ENCODE peak calls at places on chromosomes 5 and 9, in nine cellular contexts. E, C, X, P, L, Q, T, H and S are unnamed samples.

GRCh38 chr9:70987986-70988385 is 133.4 kb downstream of the TRPM3 start:
- DNase-seq in E (peak), C (no peak), X (no peak), P (no peak), L (no peak), Q (no peak), T (no peak), H (peak), S (no peak)

GRCh38 chr5:9479361-9479760 is 66.5 kb downstream of the SEMA5A start:
- DNase-seq in E (peak), C (no peak), X (no peak), P (no peak), L (no peak), Q (no peak), T (no peak), H (no peak), S (no peak)

GRCh38 chr5:168291961-168292782 is 727 bp downstream of the WWC1 start:
- DNase-seq in E (no peak), C (no peak), X (no peak), P (no peak), L (peak), Q (peak), T (no peak), H (no peak), S (peak)

GRCh38 chr9:134633362-134634142 is 8.1 kb upstream of the COL5A1 start:
- DNase-seq in E (no peak), C (no peak), X (no peak), P (no peak), L (no peak), Q (no peak), T (no peak), H (no peak), S (peak)

GRCh38 chr9:94084314-94084713 is at the start of gene PTPDC1:
- DNase-seq in E (no peak), C (no peak), X (no peak), P (no peak), L (no peak), Q (no peak), T (no peak), H (no peak), S (no peak)

GRCh38 chr9:93161801-93162635 is 21.9 kb upstream of the WNK2 start:
- DNase-seq in E (no peak), C (no peak), X (no peak), P (no peak), L (no peak), Q (no peak), T (no peak), H (no peak), S (no peak)

GRCh38 chr9:88387035-88387732 is 1.1 kb upstream of the SPIN1 start:
- DNase-seq in E (no peak), C (no peak), X (no peak), P (peak), L (peak), Q (peak), T (no peak), H (no peak), S (peak)

GRCh38 chr9:2017459-2018161 is 2.5 kb downstream of the SMARCA2 start:
- DNase-seq in E (peak), C (peak), X (peak), P (peak), L (peak), Q (peak), T (peak), H (no peak), S (peak)

GRCh38 chr5:78527054-78527884 is 121.3 kb downstream of the LHFPL2 start:
- DNase-seq in E (peak), C (no peak), X (no peak), P (no peak), L (no peak), Q (no peak), T (no peak), H (no peak), S (no peak)

GRCh38 chr9:110842169-110842568 is 173.6 kb downstream of the MUSK start:
- DNase-seq in E (no peak), C (no peak), X (no peak), P (no peak), L (no peak), Q (no peak), T (no peak), H (no peak), S (no peak)

GRCh38 chr9:86166546-86166945 is 67.2 kb upstream of the GOLM1 start:
- DNase-seq in E (no peak), C (no peak), X (no peak), P (no peak), L (no peak), Q (no peak), T (no peak), H (no peak), S (no peak)

GRCh38 chr9:127884976-127885490 is 7.6 kb upstream of the AK1 start:
- DNase-seq in E (no peak), C (no peak), X (no peak), P (no peak), L (no peak), Q (no peak), T (no peak), H (no peak), S (no peak)

GRCh38 chr5:126561908-126562307 is 33.1 kb downstream of the ALDH7A1 start:
- DNase-seq in E (no peak), C (no peak), X (no peak), P (no peak), L (no peak), Q (no peak), T (no peak), H (no peak), S (no peak)

GRCh38 chr9:101508203-101508602 is 25.4 kb upstream of the RNF20 start:
- DNase-seq in E (no peak), C (no peak), X (no peak), P (no peak), L (no peak), Q (no peak), T (no peak), H (no peak), S (no peak)

GRCh38 chr5:1329111-1329579 is 15.8 kb downstream of the CLPTM1L start:
- DNase-seq in E (no peak), C (no peak), X (no peak), P (no peak), L (no peak), Q (no peak), T (no peak), H (no peak), S (peak)

GRCh38 chr9:130905125-130905901 is 8.7 kb upstream of the QRFP start:
- DNase-seq in E (no peak), C (no peak), X (no peak), P (no peak), L (no peak), Q (no peak), T (no peak), H (no peak), S (no peak)

GRCh38 chr5:68544656-68545565 is 329.4 kb downstream of the PIK3R1 start:
- DNase-seq in E (no peak), C (no peak), X (no peak), P (no peak), L (peak), Q (no peak), T (no peak), H (no peak), S (no peak)

GRCh38 chr5:55276771-55277170 is 30.7 kb downstream of the DHX29 start:
- DNase-seq in E (peak), C (no peak), X (no peak), P (no peak), L (no peak), Q (no peak), T (no peak), H (no peak), S (no peak)

GRCh38 chr5:134874831-134875655 is 872 bp downstream of the TXNDC15 start:
- DNase-seq in E (peak), C (no peak), X (peak), P (peak), L (peak), Q (peak), T (no peak), H (peak), S (peak)

GRCh38 chr5:133049726-133050048 is 2.1 kb upstream of the HSPA4 start:
- DNase-seq in E (no peak), C (no peak), X (no peak), P (no peak), L (peak), Q (no peak), T (no peak), H (no peak), S (no peak)

GRCh38 chr5:31329722-31330121 is 136.2 kb downstream of the CDH6 start:
- DNase-seq in E (no peak), C (no peak), X (no peak), P (no peak), L (no peak), Q (no peak), T (no peak), H (no peak), S (no peak)

GRCh38 chr5:178467261-178468195 is 122.7 kb downstream of the COL23A1 start:
- DNase-seq in E (no peak), C (no peak), X (no peak), P (peak), L (no peak), Q (no peak), T (no peak), H (no peak), S (peak)

GRCh38 chr9:77864096-77864889 is 167.3 kb downstream of the GNAQ start:
- DNase-seq in E (peak), C (no peak), X (no peak), P (no peak), L (no peak), Q (no peak), T (peak), H (peak), S (no peak)

GRCh38 chr5:52148679-52149078 is 639.0 kb upstream of the ITGA1 start:
- DNase-seq in E (no peak), C (no peak), X (no peak), P (no peak), L (no peak), Q (no peak), T (no peak), H (no peak), S (no peak)

GRCh38 chr9:134361426-134361825 is 35.2 kb downstream of the RXRA start:
- DNase-seq in E (no peak), C (no peak), X (no peak), P (no peak), L (no peak), Q (no peak), T (no peak), H (no peak), S (no peak)

GRCh38 chr5:56383761-56384160 is 150.6 kb upstream of the ANKRD55 start:
- DNase-seq in E (no peak), C (no peak), X (no peak), P (no peak), L (no peak), Q (no peak), T (no peak), H (no peak), S (no peak)

GRCh38 chr5:7856855-7857254 is 5.9 kb upstream of the CFAP90 start:
- DNase-seq in E (peak), C (no peak), X (no peak), P (no peak), L (no peak), Q (peak), T (no peak), H (no peak), S (peak)

GRCh38 chr5:132063090-132063911 is 2.8 kb downstream of the IL3 start:
- DNase-seq in E (peak), C (peak), X (peak), P (peak), L (peak), Q (peak), T (no peak), H (no peak), S (peak)

GRCh38 chr5:107466233-107466769 is 204.4 kb downstream of the EFNA5 start:
- DNase-seq in E (peak), C (no peak), X (no peak), P (no peak), L (peak), Q (no peak), T (no peak), H (peak), S (no peak)

GRCh38 chr9:32578976-32579375 is 6.0 kb upstream of the NDUFB6 start:
- DNase-seq in E (no peak), C (no peak), X (no peak), P (no peak), L (no peak), Q (no peak), T (no peak), H (no peak), S (no peak)

GRCh38 chr9:111542497-111543254 is 17.7 kb downstream of the ZNF483 start:
- DNase-seq in E (no peak), C (no peak), X (no peak), P (no peak), L (no peak), Q (no peak), T (no peak), H (no peak), S (no peak)

GRCh38 chr9:135951889-135952663 is 9.1 kb downstream of the UBAC1 start:
- DNase-seq in E (peak), C (no peak), X (no peak), P (peak), L (no peak), Q (peak), T (peak), H (no peak), S (no peak)

GRCh38 chr5:129172561-129172960 is 78.0 kb downstream of the ISOC1 start:
- DNase-seq in E (peak), C (no peak), X (no peak), P (no peak), L (no peak), Q (no peak), T (no peak), H (no peak), S (no peak)

GRCh38 chr5:125835293-125836172 is 587.7 kb upstream of the GRAMD2B start:
- DNase-seq in E (peak), C (no peak), X (no peak), P (peak), L (peak), Q (peak), T (no peak), H (no peak), S (no peak)

GRCh38 chr9:33101104-33101951 is 24.9 kb upstream of the SMU1 start:
- DNase-seq in E (peak), C (no peak), X (no peak), P (peak), L (peak), Q (no peak), T (no peak), H (peak), S (no peak)

GRCh38 chr5:180823938-180824629 is 21.5 kb upstream of the MGAT1 start:
- DNase-seq in E (no peak), C (no peak), X (no peak), P (peak), L (no peak), Q (no peak), T (no peak), H (no peak), S (no peak)

GRCh38 chr9:18447131-18447530 is 26.8 kb upstream of the ADAMTSL1 start:
- DNase-seq in E (no peak), C (no peak), X (no peak), P (no peak), L (no peak), Q (no peak), T (no peak), H (no peak), S (peak)

GRCh38 chr5:38670878-38671277 is 114.4 kb upstream of the LIFR start:
- DNase-seq in E (peak), C (no peak), X (no peak), P (no peak), L (no peak), Q (no peak), T (no peak), H (no peak), S (no peak)

GRCh38 chr9:111356567-111357244 is 26.7 kb upstream of the OR2K2 start:
- DNase-seq in E (peak), C (no peak), X (no peak), P (no peak), L (peak), Q (no peak), T (no peak), H (peak), S (no peak)